ENCODE peak calls at places on chromosomes 11 and 22, in eight cellular contexts. K is A549; B is adrenal gland; R is HAP-1; M is CD8-positive, alpha-beta memory T cell; F is HepG2; Z is lung; J is hepatocyte. Y is an unnamed sample. For H3K4me1, the result is how much of the 10 kb centered on the place peaks cover.

GRCh38 chr11:69914286-69915150 is 95.3 kb upstream of the FGF3 start:
- DNase-seq in F (no peak), Z (no peak), B (peak), J (no peak), K (no peak), M (peak), R (no peak), Y (peak)

GRCh38 chr11:68031136-68031459 is 617 bp downstream of the NDUFS8 start:
- DNase-seq in K (no peak), J (no peak), M (no peak), Z (no peak), R (no peak), B (peak), F (no peak), Y (no peak)

GRCh38 chr11:69062873-69063665 is 14.3 kb downstream of the TPCN2 start:
- DNase-seq in M (no peak), F (no peak), Z (no peak), B (no peak), R (no peak), K (no peak), J (no peak), Y (no peak)

GRCh38 chr11:66131937-66132632 is 62.0 kb downstream of the PACS1 start:
- DNase-seq in M (no peak), K (no peak), B (no peak), F (no peak), R (no peak), Z (no peak), J (no peak), Y (no peak)

GRCh38 chr11:13680501-13681264 is 12.2 kb downstream of the FAR1 start:
- DNase-seq in F (no peak), Z (peak), B (no peak), J (no peak), M (no peak), K (no peak), R (no peak), Y (no peak)

GRCh38 chr11:18749681-18750319 is 23.8 kb upstream of the IGSF22 start:
- DNase-seq in J (peak), B (peak), K (peak), Z (no peak), F (peak), R (no peak), M (no peak), Y (no peak)

GRCh38 chr22:30968015-30968923 is at the start of gene MORC2:
- DNase-seq in F (peak), M (no peak), Z (no peak), J (peak), B (peak), K (peak), R (no peak), Y (peak)

GRCh38 chr11:66015936-66016792 is 4.4 kb downstream of the CST6 start:
- DNase-seq in R (no peak), B (no peak), Z (no peak), M (no peak), J (no peak), K (no peak), F (no peak), Y (no peak)

GRCh38 chr11:80593981-80594380 is 1153.2 kb upstream of the TENM4 start:
- DNase-seq in Z (no peak), F (peak), J (peak), K (peak), R (peak), B (no peak), M (no peak), Y (no peak)

GRCh38 chr22:40010752-40011145 is 16.0 kb downstream of the FAM83F start:
- DNase-seq in K (no peak), Z (no peak), B (no peak), R (no peak), M (no peak), J (no peak), F (no peak), Y (no peak)

GRCh38 chr11:67494371-67495233 is 10.6 kb downstream of the PITPNM1 start:
- DNase-seq in K (no peak), J (no peak), Z (no peak), M (no peak), R (no peak), B (no peak), F (no peak), Y (no peak)

GRCh38 chr11:134178275-134178674 is 45.5 kb downstream of the NCAPD3 start:
- DNase-seq in Z (no peak), F (no peak), R (no peak), K (no peak), B (no peak), M (no peak), J (no peak), Y (no peak)

GRCh38 chr11:78620159-78620558 is 45.5 kb upstream of the NARS2 start:
- DNase-seq in M (no peak), Z (no peak), B (no peak), R (no peak), F (no peak), J (no peak), K (no peak), Y (no peak)

GRCh38 chr11:119347242-119347641 is 737 bp upstream of the MFRP start:
- DNase-seq in J (no peak), B (no peak), K (no peak), R (no peak), Z (no peak), F (peak), M (no peak), Y (no peak)

GRCh38 chr11:75428301-75428724 is 4.7 kb downstream of the KLHL35 start:
- DNase-seq in F (peak), K (no peak), M (peak), J (no peak), R (no peak), Z (peak), B (peak), Y (peak)

GRCh38 chr22:44723801-44724200 is 21.8 kb downstream of the PRR5 start:
- DNase-seq in F (peak), Z (no peak), J (no peak), R (no peak), M (no peak), K (peak), B (no peak), Y (no peak)

GRCh38 chr11:117045956-117046355 is 52.3 kb downstream of the SIK3 start:
- DNase-seq in R (peak), K (no peak), J (no peak), B (no peak), Z (peak), M (no peak), F (peak), Y (no peak)

GRCh38 chr11:44755553-44756505 is 29.1 kb downstream of the TSPAN18 start:
- DNase-seq in Z (no peak), R (no peak), B (peak), M (no peak), F (no peak), J (peak), K (no peak), Y (peak)

GRCh38 chr11:117437041-117437790 is 109.6 kb downstream of the CEP164 start:
- DNase-seq in B (no peak), K (no peak), Z (no peak), F (no peak), J (no peak), R (no peak), M (no peak), Y (no peak)

GRCh38 chr11:79594839-79595238 is 154.0 kb upstream of the TENM4 start:
- DNase-seq in K (no peak), M (no peak), J (no peak), Z (no peak), R (no peak), F (no peak), B (no peak), Y (no peak)

GRCh38 chr22:36184433-36185035 is 17.1 kb downstream of the APOL4 start:
- DNase-seq in Z (no peak), M (no peak), R (no peak), B (no peak), K (no peak), J (no peak), F (no peak), Y (peak)

GRCh38 chr11:7270233-7270760 is 18.6 kb downstream of the SYT9 start:
- DNase-seq in M (no peak), K (no peak), F (no peak), B (no peak), Z (no peak), R (no peak), J (no peak), Y (no peak)

GRCh38 chr11:12860827-12861226 is 148.3 kb upstream of the RASSF10 start:
- DNase-seq in J (no peak), Z (no peak), K (no peak), R (no peak), B (no peak), M (no peak), F (no peak), Y (no peak)

DNA sequence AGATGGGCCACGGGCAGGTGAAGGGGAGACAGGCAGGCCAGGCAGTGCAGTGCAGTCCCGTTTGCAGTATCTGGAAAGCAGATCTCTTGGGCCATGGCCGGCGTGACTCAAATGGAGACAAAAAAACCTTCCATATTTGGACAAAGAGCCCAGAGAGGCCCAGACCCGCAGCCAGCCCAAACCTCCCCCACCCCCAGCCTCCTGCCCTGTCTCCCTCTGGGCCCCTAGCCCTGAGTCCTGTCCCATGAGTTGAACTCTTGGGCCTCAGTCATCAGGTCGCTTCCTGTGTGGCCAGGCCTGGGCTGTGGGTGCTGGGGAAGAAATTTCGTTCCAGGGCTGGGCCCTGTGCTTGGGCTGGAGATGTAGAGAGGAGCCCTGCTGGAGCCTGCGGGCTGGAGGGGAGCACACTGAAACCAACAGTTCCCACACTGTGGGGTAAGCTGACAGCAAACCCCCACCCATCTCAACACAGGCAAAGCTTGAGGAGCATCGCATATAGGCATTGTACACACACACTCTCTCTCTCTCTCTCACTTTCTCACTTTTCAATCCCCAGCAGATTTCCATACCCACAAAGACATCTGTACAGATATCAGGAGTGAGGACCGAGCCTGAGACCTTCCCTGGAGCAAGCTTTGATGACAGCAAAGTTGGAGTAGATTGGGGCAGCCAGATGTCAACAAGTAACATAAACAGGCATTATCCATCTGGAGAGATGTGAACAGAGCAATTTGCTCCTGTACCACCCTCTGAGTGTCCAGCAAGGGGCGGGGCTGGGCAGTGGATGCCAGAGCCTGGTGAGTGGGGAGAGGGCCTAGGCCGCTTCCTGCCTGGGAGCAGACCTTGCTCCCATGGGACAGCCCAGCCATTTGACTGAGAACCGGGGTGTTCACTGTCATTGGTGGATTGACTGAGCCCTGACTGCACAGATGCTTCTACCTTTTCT is 17.2 kb downstream of the ARHGEF17 start:
- DNase-seq in B (no peak), J (no peak), Z (no peak), R (no peak), M (no peak), K (no peak), F (peak), Y (peak)
- H3K4me1 ChIP-seq in B (under half), J (half or more), Z (under half), R (under half), M (under half), K (under half), F (half or more), Y (half or more)

GRCh38 chr22:42945736-42946135 is 69.2 kb downstream of the PACSIN2 start:
- DNase-seq in K (no peak), R (no peak), F (no peak), J (no peak), B (no peak), M (no peak), Z (no peak), Y (no peak)

GRCh38 chr22:42943981-42944380 is 71.0 kb downstream of the PACSIN2 start:
- DNase-seq in R (no peak), F (no peak), Z (no peak), M (no peak), J (no peak), B (no peak), K (no peak), Y (no peak)

GRCh38 chr22:42945027-42945426 is 69.9 kb downstream of the PACSIN2 start:
- DNase-seq in Z (no peak), F (no peak), R (no peak), K (no peak), B (no peak), J (no peak), M (no peak), Y (no peak)

GRCh38 chr22:42942351-42942750 is 72.6 kb downstream of the PACSIN2 start:
- DNase-seq in M (no peak), K (no peak), B (no peak), R (no peak), F (no peak), J (no peak), Z (no peak), Y (no peak)

GRCh38 chr22:42944409-42944808 is 70.5 kb downstream of the PACSIN2 start:
- DNase-seq in F (no peak), B (no peak), M (no peak), K (no peak), R (no peak), J (no peak), Z (no peak), Y (no peak)
- H3K4me1 ChIP-seq in F (half or more), B (under half), M (under half), K (half or more), R (under half), J (under half), Z (half or more), Y (under half)

GRCh38 chr22:22157500-22157822 is 87.1 kb upstream of the VPREB1 start:
- DNase-seq in J (no peak), K (no peak), B (no peak), F (no peak), Z (no peak), R (no peak), M (no peak), Y (no peak)
- H3K4me1 ChIP-seq in J (under half), K (under half), B (under half), F (under half), Z (under half), R (under half), M (under half), Y (under half)

GRCh38 chr22:20021196-20022181 is 579 bp downstream of the TANGO2 start:
- DNase-seq in J (peak), Z (peak), B (peak), M (peak), R (no peak), K (no peak), F (peak), Y (no peak)
- H3K4me1 ChIP-seq in J (under half), Z (under half), B (under half), M (under half), R (under half), K (under half), F (under half), Y (under half)

GRCh38 chr11:1868056-1868635 is 15.3 kb downstream of the LSP1 start:
- DNase-seq in J (no peak), M (no peak), R (no peak), Z (no peak), B (peak), K (no peak), F (no peak), Y (no peak)
- H3K4me1 ChIP-seq in J (under half), M (under half), R (under half), Z (under half), B (half or more), K (under half), F (under half), Y (under half)

DNA sequence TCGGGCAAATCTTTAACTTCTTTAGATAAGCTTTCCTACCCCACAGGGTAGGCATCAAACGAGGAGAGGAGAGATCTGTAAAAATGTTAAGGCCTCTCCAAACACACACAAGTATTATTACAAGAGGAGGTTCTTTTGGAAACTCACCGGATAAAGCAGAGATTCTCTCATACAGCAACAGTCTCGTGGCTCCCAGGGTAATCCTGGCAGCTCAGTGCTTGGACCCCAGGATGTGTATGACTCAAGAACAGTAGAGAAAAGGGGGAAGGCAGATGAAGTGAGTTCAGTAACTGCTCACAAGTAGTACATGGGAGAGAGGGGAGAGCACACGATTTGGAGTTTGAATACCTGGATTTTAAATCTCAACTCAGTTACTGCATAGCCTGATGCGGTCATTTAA is 120.9 kb downstream of the FEZ1 start:
- DNase-seq in J (no peak), Z (no peak), F (no peak), B (no peak), K (no peak), R (no peak), M (no peak), Y (no peak)
- H3K4me1 ChIP-seq in J (under half), Z (under half), F (under half), B (under half), K (under half), R (under half), M (under half), Y (under half)

DNA sequence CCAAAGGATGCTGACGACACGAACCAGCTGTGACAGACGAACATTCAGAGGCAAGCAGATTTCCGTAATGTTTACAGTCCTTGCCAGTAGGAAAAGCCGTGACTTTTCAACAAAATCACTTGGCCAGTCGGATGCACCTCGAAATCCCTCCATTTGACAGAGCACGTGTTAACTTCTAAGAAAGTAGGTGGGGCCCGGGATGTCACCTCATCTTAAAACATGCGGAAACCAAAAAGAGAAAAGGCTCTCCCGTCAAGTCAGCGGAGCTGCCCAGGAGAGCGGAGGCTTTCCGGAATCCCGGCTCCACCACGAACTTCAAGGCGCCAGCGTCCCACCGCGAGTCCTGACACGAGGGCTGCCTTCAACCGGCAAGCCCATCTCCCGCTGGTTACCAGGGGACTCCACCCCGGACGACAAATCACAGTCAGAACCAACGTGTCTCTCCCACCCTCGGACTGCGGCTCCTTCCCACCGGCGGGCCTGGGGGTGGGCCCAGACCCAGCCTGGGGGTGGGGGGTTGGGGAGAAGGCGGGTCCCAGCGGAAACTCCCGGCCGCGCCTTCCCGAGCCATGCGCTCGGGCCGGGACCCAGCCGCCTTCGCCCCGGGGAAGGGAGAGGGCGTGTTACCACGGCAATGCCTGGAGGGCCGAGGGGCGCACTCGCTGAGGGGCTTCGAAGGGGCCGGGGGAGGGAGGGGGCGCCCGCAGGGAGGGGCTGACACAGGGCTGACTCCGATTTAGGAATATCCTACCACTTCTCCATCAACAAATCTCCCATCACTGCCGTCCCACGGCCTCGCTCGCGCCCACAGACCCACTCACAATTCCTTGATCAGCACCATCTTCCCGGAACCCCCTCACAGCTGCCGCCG is 470 bp downstream of the PITPNB start:
- DNase-seq in J (peak), R (peak), B (peak), F (peak), M (peak), K (peak), Z (peak), Y (peak)
- H3K4me1 ChIP-seq in J (under half), R (half or more), B (under half), F (half or more), M (under half), K (under half), Z (under half), Y (under half)

DNA sequence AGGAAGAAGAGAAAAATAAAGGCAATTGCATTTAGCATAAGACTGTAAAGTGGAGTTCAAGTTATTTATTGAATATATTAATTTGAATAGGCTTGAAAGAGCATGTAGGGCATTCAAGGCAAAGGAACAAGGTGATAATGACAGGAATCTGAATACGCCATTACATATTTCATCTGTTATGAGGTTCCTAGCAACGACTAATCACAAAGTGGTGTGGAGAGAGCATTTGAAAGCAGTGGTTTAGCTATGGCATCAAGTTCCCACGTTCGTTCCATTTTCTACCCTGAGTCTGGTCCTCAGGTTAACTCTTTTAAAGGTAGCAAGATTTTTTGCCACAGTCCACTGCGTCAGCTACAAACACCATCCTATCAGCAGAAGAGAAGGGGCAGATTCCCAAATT is 59.4 kb downstream of the CNTN5 start:
- DNase-seq in M (no peak), R (no peak), B (no peak), J (no peak), F (no peak), Z (no peak), K (no peak), Y (no peak)
- H3K4me1 ChIP-seq in M (under half), R (under half), B (under half), J (under half), F (under half), Z (under half), K (under half), Y (under half)

DNA sequence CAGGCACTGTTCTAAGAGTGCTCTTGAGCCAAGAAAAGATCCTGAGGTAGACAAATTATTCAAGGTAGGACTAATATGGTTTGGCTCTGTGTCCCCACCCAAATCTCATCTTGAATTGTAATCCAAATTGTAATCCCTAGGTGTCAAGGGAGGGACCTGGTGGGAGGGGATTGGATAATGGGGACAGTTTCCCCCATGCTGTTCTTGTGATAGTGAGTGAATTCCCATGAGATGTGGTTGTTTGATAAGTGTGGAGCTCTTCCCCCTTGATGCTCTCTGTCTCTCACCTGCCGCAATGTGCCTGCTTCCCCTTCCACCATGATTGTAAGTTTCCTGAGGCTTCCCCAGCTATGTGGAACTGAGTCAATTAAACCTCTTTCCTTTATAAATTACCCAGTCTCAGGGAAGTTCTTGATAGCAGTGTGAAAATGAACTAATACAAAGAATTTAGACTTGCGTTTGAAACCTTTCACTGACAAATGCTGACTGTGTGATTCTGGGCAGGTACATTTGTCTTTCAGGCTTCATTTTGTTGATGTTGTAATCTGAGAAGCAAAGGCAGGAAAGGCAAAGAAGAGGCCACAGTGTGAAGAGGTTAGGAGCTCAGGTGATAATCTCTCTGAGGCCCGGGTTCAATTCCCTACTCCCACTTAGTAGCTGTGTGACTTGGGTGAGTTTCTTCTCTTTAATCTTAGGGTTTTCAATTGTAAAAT is 115.8 kb upstream of the PAX6 start:
- DNase-seq in J (no peak), Z (no peak), R (no peak), B (no peak), F (no peak), M (no peak), K (no peak), Y (no peak)
- H3K4me1 ChIP-seq in J (under half), Z (under half), R (under half), B (under half), F (under half), M (under half), K (under half), Y (under half)

Y was measured in uterus.